ENCODE peak calls at places on chromosomes 4 and X, in six cellular contexts. H is H9, B is stomach, N is GM23338, X is A673, I is left ventricle myocardium inferior. G is an unnamed sample. For H3K4me1, the result is how much of the 10 kb centered on the place peaks cover.

GRCh38 chrX:103503163-103503852 is 16.0 kb downstream of the RAB40A start:
- DNase-seq in H (no peak), B (no peak), X (no peak), N (peak), I (no peak), G (peak)

GRCh38 chr4:29653221-29653620 is 1066.9 kb upstream of the PCDH7 start:
- DNase-seq in N (peak), B (no peak), H (no peak), X (peak), I (no peak), G (no peak)

GRCh38 chr4:145812902-145813301 is 125.7 kb downstream of the ZNF827 start:
- DNase-seq in N (no peak), H (no peak), I (no peak), B (no peak), X (no peak), G (no peak)

GRCh38 chr4:182968917-182969650 is 51.9 kb upstream of the DCTD start:
- DNase-seq in H (no peak), N (peak), B (no peak), X (no peak), I (no peak), G (no peak)

GRCh38 chr4:180449395-180449956 is 1793.7 kb upstream of the TENM3 start:
- DNase-seq in X (peak), I (no peak), B (no peak), H (peak), N (peak), G (peak)

GRCh38 chr4:73573794-73574528 is 46.3 kb downstream of the RASSF6 start:
- DNase-seq in I (no peak), H (peak), X (peak), B (peak), N (peak), G (peak)

GRCh38 chrX:42832764-42833549 is 55.0 kb upstream of the PPP1R2C start:
- DNase-seq in X (no peak), B (no peak), H (no peak), N (no peak), I (no peak), G (no peak)

GRCh38 chr4:173415885-173416658 is 17.2 kb upstream of the SCRG1 start:
- DNase-seq in H (no peak), B (peak), N (peak), I (peak), X (peak), G (no peak)

GRCh38 chrX:81414630-81415029 is 212.7 kb downstream of the SH3BGRL start:
- DNase-seq in H (no peak), N (no peak), I (no peak), B (no peak), X (peak), G (no peak)

GRCh38 chr4:113327513-113327912 is 278.1 kb downstream of the ANK2 start:
- DNase-seq in X (no peak), H (no peak), I (no peak), N (no peak), B (no peak), G (no peak)

GRCh38 chr4:69517674-69518073 is 22.0 kb upstream of the UGT2B4 start:
- DNase-seq in X (no peak), I (no peak), N (peak), H (no peak), B (no peak), G (no peak)

GRCh38 chrX:46251755-46252154 is 293.5 kb downstream of the ZNF674 start:
- DNase-seq in H (no peak), N (no peak), B (no peak), I (no peak), X (no peak), G (no peak)

GRCh38 chrX:101764538-101764937 is 104.9 kb upstream of the ARMCX2 start:
- DNase-seq in N (no peak), H (no peak), B (no peak), I (no peak), X (no peak), G (no peak)

GRCh38 chr4:182507808-182508207 is 264.6 kb downstream of the TENM3 start:
- DNase-seq in H (no peak), B (no peak), N (peak), I (no peak), X (no peak), G (no peak)

GRCh38 chr4:57249083-57249482 is 138.9 kb upstream of the IGFBP7 start:
- DNase-seq in I (no peak), H (no peak), B (no peak), X (no peak), N (no peak), G (no peak)

GRCh38 chr4:154490261-154490588 is 1.4 kb downstream of the DCHS2 start:
- DNase-seq in N (peak), X (no peak), B (no peak), H (peak), I (no peak), G (peak)

GRCh38 chr4:81220269-81220668 is 5.2 kb upstream of the PRKG2 start:
- DNase-seq in I (no peak), N (no peak), X (no peak), B (no peak), H (no peak), G (no peak)

GRCh38 chrX:53654378-53654777 is 32.1 kb downstream of the HUWE1 start:
- DNase-seq in I (no peak), X (no peak), B (no peak), N (no peak), H (no peak), G (no peak)

GRCh38 chr4:48699470-48699869 is 80.6 kb downstream of the FRYL start:
- DNase-seq in B (no peak), I (no peak), N (no peak), H (no peak), X (no peak), G (no peak)

GRCh38 chrX:109952050-109952449 is 50.9 kb upstream of the TMEM164 start:
- DNase-seq in I (no peak), H (no peak), N (no peak), B (no peak), X (no peak), G (no peak)

GRCh38 chr4:81405900-81406401 is 65.8 kb downstream of the RASGEF1B start:
- DNase-seq in N (peak), X (peak), I (no peak), B (peak), H (no peak), G (no peak)

GRCh38 chr4:76426272-76426671 is 5.3 kb upstream of the CCDC158 start:
- DNase-seq in H (no peak), B (no peak), N (peak), X (no peak), I (no peak), G (no peak)

GRCh38 chr4:6974138-6974848 is 64.7 kb downstream of the TBC1D14 start:
- DNase-seq in N (peak), B (peak), X (peak), H (peak), I (peak), G (peak)

GRCh38 chrX:81336455-81337144 is 134.7 kb downstream of the SH3BGRL start:
- DNase-seq in X (no peak), H (no peak), I (no peak), N (no peak), B (no peak), G (no peak)

GRCh38 chr4:8199594-8200301 is 658 bp downstream of the SH3TC1 start:
- DNase-seq in N (no peak), H (no peak), B (peak), X (no peak), I (no peak), G (no peak)

GRCh38 chr4:62495039-62495438 is 1294.9 kb downstream of the ADGRL3 start:
- DNase-seq in B (no peak), I (no peak), N (no peak), X (no peak), H (no peak), G (no peak)

GRCh38 chr4:15164571-15164970 is 162.3 kb downstream of the CPEB2 start:
- DNase-seq in I (no peak), X (no peak), N (no peak), B (no peak), H (no peak), G (no peak)

GRCh38 chr4:103451341-103451740 is 253.2 kb upstream of the CENPE start:
- DNase-seq in I (no peak), X (no peak), N (no peak), H (no peak), B (no peak), G (no peak)

GRCh38 chrX:46545111-46546005 is at the start of gene ZNF674:
- DNase-seq in B (peak), H (peak), I (peak), N (peak), X (peak), G (peak)

GRCh38 chr4:10611673-10612072 is 72.9 kb downstream of the CLNK start:
- DNase-seq in I (no peak), H (no peak), X (no peak), N (no peak), B (no peak), G (peak)

GRCh38 chrX:31374786-31375185 is 302.9 kb upstream of the FTHL17 start:
- DNase-seq in N (peak), H (peak), B (no peak), I (no peak), X (peak), G (no peak)

GRCh38 chr4:4524364-4524763 is 17.5 kb downstream of the STX18 start:
- DNase-seq in N (peak), I (no peak), H (peak), B (no peak), X (peak), G (peak)

GRCh38 chr4:117529401-117529800 is 444.0 kb upstream of the TRAM1L1 start:
- DNase-seq in X (no peak), N (no peak), I (no peak), H (no peak), B (no peak), G (no peak)

GRCh38 chr4:90357117-90357710 is 230.0 kb downstream of the CCSER1 start:
- DNase-seq in H (no peak), N (peak), I (no peak), X (peak), B (no peak), G (no peak)

GRCh38 chr4:138114434-138114833 is 127.7 kb downstream of the SLC7A11 start:
- DNase-seq in X (no peak), N (no peak), B (no peak), I (no peak), H (no peak), G (no peak)
- H3K4me1 ChIP-seq in X (under half), N (under half), B (under half), I (under half), H (under half), G (under half)

GRCh38 chr4:3363411-3364141 is 70.8 kb downstream of the RGS12 start:
- DNase-seq in H (no peak), X (no peak), I (no peak), N (no peak), B (no peak), G (no peak)

GRCh38 chr4:3362431-3363287 is 69.8 kb downstream of the RGS12 start:
- DNase-seq in X (no peak), N (no peak), I (no peak), B (no peak), H (no peak), G (no peak)

GRCh38 chr4:3361896-3362295 is 69.1 kb downstream of the RGS12 start:
- DNase-seq in H (no peak), N (no peak), B (peak), I (no peak), X (no peak), G (no peak)

GRCh38 chr4:3360741-3361140 is 67.9 kb downstream of the RGS12 start:
- DNase-seq in I (no peak), B (no peak), N (no peak), X (no peak), H (no peak), G (no peak)

DNA sequence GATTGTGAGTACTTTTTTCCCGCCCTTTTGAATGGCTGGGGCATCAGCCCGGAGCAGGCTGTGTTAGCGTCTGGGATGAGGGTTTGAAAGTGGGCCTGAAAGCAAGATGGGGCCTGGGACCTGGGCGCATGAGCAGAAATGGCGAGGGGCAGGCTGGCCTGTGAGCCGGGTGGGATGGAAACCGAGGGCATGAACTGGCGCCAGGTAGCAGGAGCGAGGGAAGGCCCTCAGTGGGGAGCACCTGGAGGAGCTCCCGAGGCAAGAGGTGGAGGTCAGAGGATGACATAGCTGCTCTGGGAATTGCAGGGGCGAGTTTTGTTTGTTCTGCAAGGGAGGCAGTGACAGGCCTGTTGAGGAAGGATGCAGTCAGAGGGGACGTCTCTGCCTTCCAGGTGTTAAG is 68.6 kb downstream of the RGS12 start:
- DNase-seq in H (no peak), B (peak), I (no peak), N (no peak), X (no peak), G (no peak)
- H3K4me1 ChIP-seq in H (under half), B (under half), I (under half), N (under half), X (under half), G (under half)

DNA sequence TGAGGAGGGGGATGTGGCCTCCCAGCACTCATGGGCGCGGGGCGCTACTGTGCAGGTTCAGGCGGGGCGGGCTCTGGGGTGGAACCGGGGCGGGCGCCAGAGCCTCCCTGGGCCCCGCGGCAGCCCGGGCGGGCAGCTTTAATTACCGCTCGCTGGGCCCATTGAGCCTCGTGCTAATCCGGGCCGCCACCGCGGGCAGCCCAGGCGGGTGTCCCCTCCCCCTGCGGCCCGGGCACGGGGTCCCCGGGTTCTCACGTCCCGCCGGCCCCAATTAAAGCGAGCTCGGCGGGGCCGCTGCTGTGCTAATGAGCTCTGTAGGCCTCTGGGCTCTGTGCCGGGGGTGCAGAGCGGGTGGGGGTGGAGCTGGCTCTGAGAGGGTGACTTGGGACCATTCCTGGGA is 22.8 kb upstream of the FGFR3 start:
- DNase-seq in X (no peak), I (no peak), B (no peak), N (no peak), H (no peak), G (no peak)
- H3K4me1 ChIP-seq in X (under half), I (under half), B (under half), N (under half), H (under half), G (under half)

DNA sequence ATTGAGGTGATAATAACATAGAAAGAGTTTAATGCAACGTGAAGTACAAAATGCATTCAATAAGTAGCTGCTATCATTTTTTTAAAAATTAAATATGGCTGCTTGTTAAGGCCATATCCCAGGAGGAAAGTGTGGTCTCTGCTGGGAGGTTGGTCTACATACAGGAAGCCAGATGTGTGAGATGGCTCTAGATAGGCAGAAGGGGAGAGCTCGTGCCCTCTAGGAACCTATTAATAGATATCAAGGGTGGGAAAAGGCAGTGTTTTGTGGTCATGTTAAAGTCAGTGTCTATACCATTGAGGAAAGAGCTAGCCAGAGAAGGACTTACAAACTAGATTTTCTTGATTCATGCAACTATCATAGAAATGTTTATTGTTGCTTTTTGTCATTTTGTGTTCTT is 140.5 kb downstream of the KLHL8 start:
- DNase-seq in I (no peak), X (no peak), H (no peak), B (no peak), N (no peak), G (no peak)
- H3K4me1 ChIP-seq in I (half or more), X (under half), H (under half), B (under half), N (under half), G (under half)

GRCh38 chr4:185834778-185835177 is 22.8 kb upstream of the SORBS2 start:
- DNase-seq in H (no peak), N (no peak), I (no peak), B (no peak), X (no peak), G (no peak)
- H3K4me1 ChIP-seq in H (under half), N (under half), I (half or more), B (under half), X (under half), G (under half)

GRCh38 chrX:72051589-72051988 is 80.1 kb downstream of the RTL5 start:
- DNase-seq in X (no peak), B (no peak), N (no peak), H (no peak), I (no peak), G (peak)

GRCh38 chrX:72052415-72053090 is 79.2 kb downstream of the RTL5 start:
- DNase-seq in X (peak), H (peak), N (peak), I (no peak), B (no peak), G (peak)

GRCh38 chrX:72048515-72049455 is 82.9 kb downstream of the RTL5 start:
- DNase-seq in B (no peak), X (peak), H (no peak), N (peak), I (no peak), G (peak)

GRCh38 chrX:72053508-72053907 is 78.2 kb downstream of the RTL5 start:
- DNase-seq in X (no peak), H (no peak), B (no peak), N (no peak), I (no peak), G (no peak)

GRCh38 chrX:72050011-72050410 is 81.7 kb downstream of the RTL5 start:
- DNase-seq in H (no peak), X (no peak), B (no peak), I (no peak), N (no peak), G (peak)
- H3K4me1 ChIP-seq in H (under half), X (under half), B (under half), I (under half), N (under half), G (under half)

GRCh38 chrX:127038065-127038464 is 218.5 kb downstream of the PRR32 start:
- DNase-seq in I (no peak), N (peak), H (no peak), X (peak), B (no peak), G (no peak)
- H3K4me1 ChIP-seq in I (under half), N (under half), H (under half), X (under half), B (under half), G (under half)